ENCODE peak calls at places on chromosomes 6 and 20, in nine cellular contexts. S is keratinocyte, T is omental fat pad, V is foreskin fibroblast, C is neural crest cell, J is NCI-H748 treated with DMSO at 0.1 percent for 48 hours, X is SK-MEL-5, P is DMS153, G is NCI-H460. M is an unnamed sample.

GRCh38 chr6:129789974-129790373 is 71.1 kb downstream of the TMEM244 start:
- DNase-seq in S (no peak), T (no peak), V (no peak), C (no peak), J (no peak), X (no peak), P (no peak), G (no peak), M (no peak)

GRCh38 chr20:4013041-4013440 is 2.3 kb downstream of the RNF24 start:
- DNase-seq in S (no peak), T (no peak), V (no peak), C (no peak), J (no peak), X (no peak), P (no peak), G (no peak), M (no peak)

GRCh38 chr20:24629668-24630067 is 160.2 kb downstream of the SYNDIG1 start:
- DNase-seq in S (no peak), T (no peak), V (no peak), C (no peak), J (no peak), X (no peak), P (no peak), G (no peak), M (no peak)

GRCh38 chr6:150881911-150882481 is 16.5 kb downstream of the MTHFD1L start:
- DNase-seq in S (no peak), T (no peak), V (peak), C (peak), J (peak), X (peak), P (peak), G (peak), M (peak)

GRCh38 chr6:10071631-10072220 is 343.1 kb downstream of the TFAP2A start:
- DNase-seq in S (no peak), T (no peak), V (no peak), C (no peak), J (no peak), X (peak), P (no peak), G (no peak), M (no peak)

GRCh38 chr20:47506335-47506734 is 4.6 kb downstream of the NCOA3 start:
- DNase-seq in S (no peak), T (no peak), V (no peak), C (no peak), J (no peak), X (no peak), P (no peak), G (no peak), M (no peak)

GRCh38 chr6:2471474-2471873 is 226.1 kb upstream of the GMDS start:
- DNase-seq in S (no peak), T (no peak), V (no peak), C (no peak), J (peak), X (no peak), P (peak), G (no peak), M (no peak)

GRCh38 chr20:41249371-41249770 is 68.2 kb downstream of the ZHX3 start:
- DNase-seq in S (no peak), T (no peak), V (peak), C (peak), J (no peak), X (no peak), P (no peak), G (peak), M (peak)

GRCh38 chr6:170165085-170165484 is 125.8 kb downstream of the DLL1 start:
- DNase-seq in S (no peak), T (no peak), V (no peak), C (no peak), J (no peak), X (no peak), P (no peak), G (no peak), M (no peak)

GRCh38 chr6:19864285-19864684 is 27.1 kb downstream of the ID4 start:
- DNase-seq in S (no peak), T (no peak), V (no peak), C (no peak), J (peak), X (no peak), P (no peak), G (no peak), M (no peak)

GRCh38 chr20:17843246-17844132 is 125.1 kb downstream of the SNX5 start:
- DNase-seq in S (no peak), T (no peak), V (peak), C (no peak), J (no peak), X (no peak), P (no peak), G (no peak), M (no peak)

GRCh38 chr6:32668226-32668747 is 1.8 kb upstream of the HLA-DQB1 start:
- DNase-seq in S (peak), T (no peak), V (no peak), C (no peak), J (no peak), X (peak), P (peak), G (peak), M (no peak)

GRCh38 chr20:38229376-38230252 is 30.9 kb downstream of the KIAA1755 start:
- DNase-seq in S (no peak), T (no peak), V (peak), C (peak), J (no peak), X (peak), P (no peak), G (no peak), M (no peak)

GRCh38 chr6:126072834-126073233 is 86.5 kb downstream of the TRMT11 start:
- DNase-seq in S (no peak), T (no peak), V (no peak), C (no peak), J (no peak), X (no peak), P (no peak), G (no peak), M (no peak)

GRCh38 chr20:38094968-38095689 is 61.6 kb downstream of the RPRD1B start:
- DNase-seq in S (no peak), T (no peak), V (no peak), C (no peak), J (no peak), X (no peak), P (no peak), G (no peak), M (no peak)

GRCh38 chr6:781350-781961 is 88.5 kb upstream of the EXOC2 start:
- DNase-seq in S (no peak), T (no peak), V (no peak), C (no peak), J (no peak), X (no peak), P (no peak), G (no peak), M (no peak)

GRCh38 chr6:101399627-101399955 is 6.1 kb downstream of the GRIK2 start:
- DNase-seq in S (no peak), T (no peak), V (no peak), C (no peak), J (no peak), X (no peak), P (no peak), G (no peak), M (no peak)

GRCh38 chr6:12717356-12717755 is 789 bp downstream of the PHACTR1 start:
- DNase-seq in S (no peak), T (no peak), V (no peak), C (no peak), J (peak), X (no peak), P (no peak), G (no peak), M (no peak)

GRCh38 chr6:13908955-13909381 is 15.8 kb upstream of the RNF182 start:
- DNase-seq in S (no peak), T (no peak), V (peak), C (peak), J (peak), X (peak), P (peak), G (peak), M (no peak)

GRCh38 chr20:38150595-38151170 is 14.4 kb downstream of the TGM2 start:
- DNase-seq in S (no peak), T (no peak), V (no peak), C (no peak), J (no peak), X (no peak), P (no peak), G (no peak), M (no peak)

GRCh38 chr20:47370850-47371782 is 14.6 kb upstream of the ZMYND8 start:
- DNase-seq in S (no peak), T (no peak), V (no peak), C (no peak), J (no peak), X (no peak), P (no peak), G (no peak), M (no peak)

GRCh38 chr20:57883761-57884160 is 173.9 kb upstream of the PMEPA1 start:
- DNase-seq in S (no peak), T (no peak), V (no peak), C (no peak), J (no peak), X (no peak), P (no peak), G (no peak), M (no peak)

GRCh38 chr6:111642463-111643158 is 36.9 kb upstream of the TRAF3IP2 start:
- DNase-seq in S (no peak), T (no peak), V (peak), C (peak), J (peak), X (peak), P (no peak), G (peak), M (no peak)

GRCh38 chr20:22248052-22248667 is 336.2 kb downstream of the FOXA2 start:
- DNase-seq in S (no peak), T (no peak), V (no peak), C (peak), J (peak), X (peak), P (no peak), G (no peak), M (no peak)

GRCh38 chr20:50019466-50020256 is 36.9 kb downstream of the SNAI1 start:
- DNase-seq in S (no peak), T (peak), V (no peak), C (no peak), J (no peak), X (no peak), P (no peak), G (no peak), M (peak)

GRCh38 chr20:44065401-44066340 is 121.3 kb downstream of the JPH2 start:
- DNase-seq in S (no peak), T (no peak), V (no peak), C (no peak), J (no peak), X (no peak), P (no peak), G (no peak), M (no peak)

GRCh38 chr6:145962581-145962980 is 1.6 kb downstream of the SHPRH start:
- DNase-seq in S (no peak), T (no peak), V (no peak), C (no peak), J (no peak), X (no peak), P (no peak), G (no peak), M (no peak)

GRCh38 chr6:19715166-19715558 is 122.0 kb upstream of the ID4 start:
- DNase-seq in S (no peak), T (no peak), V (no peak), C (no peak), J (no peak), X (no peak), P (no peak), G (no peak), M (peak)

GRCh38 chr6:28922841-28923317 is 906 bp downstream of the TRIM27 start:
- DNase-seq in S (no peak), T (no peak), V (peak), C (peak), J (peak), X (peak), P (no peak), G (no peak), M (no peak)